ENCODE peak calls at places on chromosome 20, in five cellular contexts. G is SK-N-SH, R is IMR-90, W is K562, K is GM12878. Y is an unnamed sample.
A peak's percentile ranks its signal among the peaks of the same experiment; 100 is the strongest.

GRCh38 chr20:63539441-63540370 is 2.5 kb upstream of the PTK6 start:
- DNase-seq in K (no peak), G (no peak), R (no peak), W (no peak), Y (no peak)

GRCh38 chr20:63895886-63896135 is 885 bp downstream of the DNAJC5 start:
- DNase-seq in G (no peak), W (no peak), K (no peak), R (peak; percentile 20), Y (no peak)

GRCh38 chr20:41649489-41649888 is 31.3 kb upstream of the CHD6 start:
- DNase-seq in R (no peak), W (no peak), K (no peak), G (no peak), Y (no peak)

GRCh38 chr20:61723538-61724257 is 342.0 kb downstream of the TAF4 start:
- DNase-seq in R (no peak), K (no peak), W (no peak), G (no peak), Y (no peak)

GRCh38 chr20:17503501-17504325 is 27.5 kb downstream of the BFSP1 start:
- DNase-seq in G (no peak), K (no peak), R (no peak), W (no peak), Y (no peak)

GRCh38 chr20:7741866-7742265 is 198.4 kb downstream of the HAO1 start:
- DNase-seq in G (no peak), R (no peak), W (no peak), K (no peak), Y (no peak)

GRCh38 chr20:55947701-55948100 is 57.6 kb downstream of the CBLN4 start:
- DNase-seq in K (no peak), R (no peak), W (no peak), G (no peak), Y (no peak)

GRCh38 chr20:35039146-35039545 is 53.5 kb downstream of the TRPC4AP start:
- DNase-seq in W (no peak), K (no peak), G (no peak), R (no peak), Y (no peak)

GRCh38 chr20:57203986-57204385 is 62.5 kb downstream of the BMP7 start:
- DNase-seq in R (no peak), G (no peak), K (no peak), W (no peak), Y (no peak)
- TF ChIP-seq RFX5 in R (no peak), G (no peak), K (no peak), W (no peak), Y (no peak)

DNA sequence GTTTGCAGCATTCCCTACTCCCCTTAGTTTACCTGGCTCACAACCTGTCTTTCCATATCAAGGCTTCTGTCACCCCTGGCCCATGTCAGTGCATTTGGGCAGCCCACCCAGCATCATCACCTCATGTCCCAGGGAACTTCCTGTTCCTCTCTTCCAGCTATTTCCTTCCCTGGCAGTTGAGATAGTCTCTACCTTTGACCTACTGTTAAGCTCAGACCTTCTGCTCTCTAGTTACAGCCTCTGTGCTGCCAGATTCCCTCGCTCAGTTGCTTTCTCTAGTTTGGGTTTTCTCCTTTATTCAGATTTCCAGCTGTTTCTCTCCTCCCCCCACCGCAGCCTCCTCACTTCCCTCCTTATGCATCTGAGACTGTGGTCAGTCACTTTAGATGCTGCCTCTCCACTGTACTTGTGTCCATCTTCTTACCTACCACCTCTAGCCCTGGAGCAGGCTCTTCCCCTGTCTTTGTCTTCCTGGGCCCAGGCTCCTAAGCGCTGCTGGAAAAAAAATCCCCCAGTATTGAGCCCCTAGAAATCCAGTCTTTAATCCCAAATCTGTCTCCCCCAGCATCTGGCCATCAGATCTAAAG is 16.3 kb downstream of the PTPN1 start:
- DNase-seq in R (peak; percentile 33), W (no peak), G (no peak), K (no peak), Y (no peak)
- TF ChIP-seq RCOR1 in R (no peak), W (no peak), G (no peak), K (no peak), Y (no peak)

GRCh38 chr20:51750037-51750769 is 18.0 kb downstream of the ATP9A start:
- DNase-seq in K (no peak), W (no peak), R (peak; percentile 94), G (peak; percentile 36), Y (peak; percentile 93)
- TF ChIP-seq SMC3 in K (no peak), W (no peak), R (no peak), G (no peak), Y (no peak)

GRCh38 chr20:59043698-59044097 is 1.1 kb upstream of the PRELID3B start:
- DNase-seq in K (no peak), G (no peak), R (no peak), W (no peak), Y (no peak)
- TF ChIP-seq RFX5 in K (no peak), G (no peak), R (no peak), W (no peak), Y (no peak)

GRCh38 chr20:48238326-48238725 is 453.0 kb upstream of the SULF2 start:
- DNase-seq in R (peak; percentile 54), W (no peak), K (no peak), G (no peak), Y (no peak)
- TF ChIP-seq RCOR1 in R (no peak), W (no peak), K (no peak), G (no peak), Y (no peak)

GRCh38 chr20:38195041-38195504 is 30.0 kb upstream of the TGM2 start:
- DNase-seq in W (no peak), R (no peak), G (no peak), K (no peak), Y (no peak)
- TF ChIP-seq SMC3 in W (no peak), R (no peak), G (no peak), K (no peak), Y (no peak)

GRCh38 chr20:33669224-33669623 is 2.5 kb downstream of the ACTL10 start:
- DNase-seq in R (no peak), K (no peak), W (no peak), G (no peak), Y (no peak)

GRCh38 chr20:33667245-33668086 is 723 bp downstream of the ACTL10 start:
- DNase-seq in W (no peak), R (peak; percentile 54), G (peak; percentile 74), K (no peak), Y (no peak)

GRCh38 chr20:33668791-33669155 is 2.0 kb downstream of the ACTL10 start:
- DNase-seq in K (no peak), W (no peak), R (no peak), G (no peak), Y (no peak)

GRCh38 chr20:33666293-33667244 is at the start of gene ACTL10:
- DNase-seq in R (peak; percentile 96), K (peak; percentile 91), G (peak; percentile 94), W (peak; percentile 82), Y (no peak)

DNA sequence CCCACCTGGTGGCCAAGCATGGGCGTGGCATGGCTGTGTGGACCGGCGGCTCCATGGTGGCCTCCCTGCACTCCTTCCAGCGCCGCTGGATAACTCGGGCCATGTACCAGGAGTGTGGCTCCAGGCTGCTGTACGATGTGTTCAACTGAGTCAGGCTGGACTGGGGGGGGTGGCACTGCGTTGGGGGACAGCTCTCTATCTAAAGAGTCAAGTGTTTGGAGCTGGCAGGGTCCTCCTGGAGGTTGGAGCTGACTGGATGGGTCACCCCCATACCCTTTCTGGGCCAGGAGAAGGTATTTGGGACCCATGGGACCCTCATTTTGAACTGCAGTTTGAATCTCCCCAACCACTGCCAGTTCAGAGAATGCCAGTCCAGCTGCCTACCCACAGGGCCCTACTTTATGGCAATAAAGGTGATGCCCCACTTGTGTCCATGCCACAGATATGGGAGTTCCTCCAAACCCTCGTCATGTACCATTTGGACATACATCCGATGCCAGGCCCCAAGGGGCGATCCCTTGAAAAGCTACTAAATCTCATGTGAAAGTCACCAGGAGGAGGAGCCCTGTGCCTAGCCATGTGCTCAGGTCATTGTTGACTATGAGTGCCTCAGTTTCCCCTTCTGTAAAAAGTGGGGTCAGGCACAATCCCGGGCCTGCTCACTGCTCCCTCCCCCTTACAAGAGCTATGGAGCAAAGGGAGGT is 1.5 kb downstream of the ACTL10 start:
- DNase-seq in K (no peak), G (peak; percentile 92), R (no peak), W (peak; percentile 58), Y (peak; percentile 60)
- TF ChIP-seq RFX5 in K (no peak), G (no peak), R (no peak), W (no peak), Y (no peak)

DNA sequence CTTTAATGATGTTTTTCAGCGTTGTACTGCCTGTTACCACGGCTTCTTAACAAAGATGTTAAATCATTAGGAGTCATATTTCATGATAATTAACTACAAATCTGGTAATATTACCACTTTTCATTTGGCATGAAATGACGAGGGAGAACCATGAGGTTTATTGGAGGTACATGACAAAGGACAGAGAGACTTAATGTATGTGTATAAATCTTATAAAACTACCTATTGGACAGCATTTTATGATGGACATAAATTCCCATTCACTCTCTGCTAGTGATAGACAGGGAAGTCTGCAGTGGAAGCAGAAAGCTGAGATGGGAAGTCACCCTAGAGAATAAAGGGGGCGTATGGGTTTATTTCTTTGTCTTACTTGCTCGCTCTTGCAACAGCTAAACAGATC is 949.9 kb upstream of the FLRT3 start:
- DNase-seq in G (no peak), K (no peak), W (no peak), R (no peak), Y (no peak)
- TF ChIP-seq RCOR1 in G (no peak), K (no peak), W (no peak), R (no peak), Y (no peak)